ENCODE peak calls at places on chromosomes 11 and 22, in eight cellular contexts. One of them, this sample, is unnamed.

GRCh38 chr11:86050310-86050709 is 18.6 kb downstream of the PICALM start:
- DNase-seq in HEK293T: no peak
- DNase-seq in NCI-H446: no peak
- DNase-seq in ACHN: no peak
- DNase-seq in PC-3: no peak
- DNase-seq in fibroblast of pulmonary artery: no peak
- DNase-seq in activated gamma-delta T cell: no peak
- DNase-seq in AG08396: no peak
- DNase-seq in this sample: no peak

GRCh38 chr11:127042445-127042844 is 41.9 kb upstream of the KIRREL3 start:
- DNase-seq in HEK293T: no peak
- DNase-seq in NCI-H446: no peak
- DNase-seq in ACHN: no peak
- DNase-seq in PC-3: no peak
- DNase-seq in fibroblast of pulmonary artery: no peak
- DNase-seq in activated gamma-delta T cell: no peak
- DNase-seq in AG08396: peak
- DNase-seq in this sample: no peak

GRCh38 chr11:24828938-24829337 is 332.1 kb downstream of the LUZP2 start:
- DNase-seq in HEK293T: no peak
- DNase-seq in NCI-H446: no peak
- DNase-seq in ACHN: no peak
- DNase-seq in PC-3: peak
- DNase-seq in fibroblast of pulmonary artery: no peak
- DNase-seq in activated gamma-delta T cell: no peak
- DNase-seq in AG08396: no peak
- DNase-seq in this sample: no peak

GRCh38 chr11:101817536-101817935 is 97.3 kb upstream of the CEP126 start:
- DNase-seq in HEK293T: no peak
- DNase-seq in NCI-H446: no peak
- DNase-seq in ACHN: no peak
- DNase-seq in PC-3: no peak
- DNase-seq in fibroblast of pulmonary artery: no peak
- DNase-seq in activated gamma-delta T cell: no peak
- DNase-seq in AG08396: no peak
- DNase-seq in this sample: no peak

GRCh38 chr22:36211237-36211881 is 9.8 kb upstream of the APOL4 start:
- DNase-seq in HEK293T: no peak
- DNase-seq in NCI-H446: no peak
- DNase-seq in ACHN: no peak
- DNase-seq in PC-3: no peak
- DNase-seq in fibroblast of pulmonary artery: peak
- DNase-seq in activated gamma-delta T cell: no peak
- DNase-seq in AG08396: no peak
- DNase-seq in this sample: no peak

GRCh38 chr22:45424241-45424731 is 10.8 kb downstream of the RIBC2 start:
- DNase-seq in HEK293T: no peak
- DNase-seq in NCI-H446: no peak
- DNase-seq in ACHN: no peak
- DNase-seq in PC-3: no peak
- DNase-seq in fibroblast of pulmonary artery: no peak
- DNase-seq in activated gamma-delta T cell: no peak
- DNase-seq in AG08396: no peak
- DNase-seq in this sample: no peak

GRCh38 chr11:45100338-45100737 is 46.1 kb upstream of the PRDM11 start:
- DNase-seq in HEK293T: no peak
- DNase-seq in NCI-H446: peak
- DNase-seq in ACHN: no peak
- DNase-seq in PC-3: peak
- DNase-seq in fibroblast of pulmonary artery: peak
- DNase-seq in activated gamma-delta T cell: no peak
- DNase-seq in AG08396: no peak
- DNase-seq in this sample: peak

GRCh38 chr11:46615756-46616155 is 1.3 kb downstream of the HARBI1 start:
- DNase-seq in HEK293T: no peak
- DNase-seq in NCI-H446: no peak
- DNase-seq in ACHN: no peak
- DNase-seq in PC-3: peak
- DNase-seq in fibroblast of pulmonary artery: no peak
- DNase-seq in activated gamma-delta T cell: no peak
- DNase-seq in AG08396: peak
- DNase-seq in this sample: no peak

GRCh38 chr22:49431559-49431958 is 396.1 kb downstream of the BRD1 start:
- DNase-seq in HEK293T: no peak
- DNase-seq in NCI-H446: no peak
- DNase-seq in ACHN: no peak
- DNase-seq in PC-3: no peak
- DNase-seq in fibroblast of pulmonary artery: no peak
- DNase-seq in activated gamma-delta T cell: no peak
- DNase-seq in AG08396: no peak
- DNase-seq in this sample: no peak

GRCh38 chr11:1305558-1306056 is 3.8 kb downstream of the TOLLIP start:
- DNase-seq in HEK293T: no peak
- DNase-seq in NCI-H446: no peak
- DNase-seq in ACHN: peak
- DNase-seq in PC-3: no peak
- DNase-seq in fibroblast of pulmonary artery: no peak
- DNase-seq in activated gamma-delta T cell: no peak
- DNase-seq in AG08396: no peak
- DNase-seq in this sample: no peak

GRCh38 chr22:37206841-37207821 is 5.1 kb downstream of the SSTR3 start:
- DNase-seq in HEK293T: no peak
- DNase-seq in NCI-H446: no peak
- DNase-seq in ACHN: no peak
- DNase-seq in PC-3: no peak
- DNase-seq in fibroblast of pulmonary artery: no peak
- DNase-seq in activated gamma-delta T cell: no peak
- DNase-seq in AG08396: no peak
- DNase-seq in this sample: no peak

GRCh38 chr22:46963672-46964545 is 201.5 kb downstream of the TBC1D22A start:
- DNase-seq in HEK293T: no peak
- DNase-seq in NCI-H446: no peak
- DNase-seq in ACHN: no peak
- DNase-seq in PC-3: no peak
- DNase-seq in fibroblast of pulmonary artery: no peak
- DNase-seq in activated gamma-delta T cell: no peak
- DNase-seq in AG08396: no peak
- DNase-seq in this sample: no peak

GRCh38 chr22:27654536-27655445 is 146.8 kb downstream of the MN1 start:
- DNase-seq in HEK293T: no peak
- DNase-seq in NCI-H446: no peak
- DNase-seq in ACHN: no peak
- DNase-seq in PC-3: no peak
- DNase-seq in fibroblast of pulmonary artery: no peak
- DNase-seq in activated gamma-delta T cell: no peak
- DNase-seq in AG08396: no peak
- DNase-seq in this sample: no peak

GRCh38 chr22:21779444-21779843 is 43.9 kb upstream of the YPEL1 start:
- DNase-seq in HEK293T: no peak
- DNase-seq in NCI-H446: no peak
- DNase-seq in ACHN: no peak
- DNase-seq in PC-3: no peak
- DNase-seq in fibroblast of pulmonary artery: no peak
- DNase-seq in activated gamma-delta T cell: no peak
- DNase-seq in AG08396: no peak
- DNase-seq in this sample: no peak

GRCh38 chr11:1055109-1055703 is 18.7 kb upstream of the MUC6 start:
- DNase-seq in HEK293T: no peak
- DNase-seq in NCI-H446: no peak
- DNase-seq in ACHN: no peak
- DNase-seq in PC-3: no peak
- DNase-seq in fibroblast of pulmonary artery: no peak
- DNase-seq in activated gamma-delta T cell: no peak
- DNase-seq in AG08396: no peak
- DNase-seq in this sample: no peak

GRCh38 chr11:123707606-123708205 is 33.8 kb downstream of the ZNF202 start:
- DNase-seq in HEK293T: peak
- DNase-seq in NCI-H446: peak
- DNase-seq in ACHN: peak
- DNase-seq in PC-3: peak
- DNase-seq in fibroblast of pulmonary artery: peak
- DNase-seq in activated gamma-delta T cell: no peak
- DNase-seq in AG08396: peak
- DNase-seq in this sample: peak

GRCh38 chr11:119729581-119730346 is 764 bp upstream of the NECTIN1 start:
- DNase-seq in HEK293T: no peak
- DNase-seq in NCI-H446: no peak
- DNase-seq in ACHN: peak
- DNase-seq in PC-3: peak
- DNase-seq in fibroblast of pulmonary artery: peak
- DNase-seq in activated gamma-delta T cell: no peak
- DNase-seq in AG08396: peak
- DNase-seq in this sample: no peak

GRCh38 chr22:46796566-46797195 is 34.2 kb downstream of the TBC1D22A start:
- DNase-seq in HEK293T: no peak
- DNase-seq in NCI-H446: no peak
- DNase-seq in ACHN: no peak
- DNase-seq in PC-3: no peak
- DNase-seq in fibroblast of pulmonary artery: no peak
- DNase-seq in activated gamma-delta T cell: no peak
- DNase-seq in AG08396: no peak
- DNase-seq in this sample: no peak

GRCh38 chr22:24335529-24335928 is 64.9 kb downstream of the SPECC1L start:
- DNase-seq in HEK293T: no peak
- DNase-seq in NCI-H446: no peak
- DNase-seq in ACHN: no peak
- DNase-seq in PC-3: no peak
- DNase-seq in fibroblast of pulmonary artery: peak
- DNase-seq in activated gamma-delta T cell: no peak
- DNase-seq in AG08396: no peak
- DNase-seq in this sample: no peak

GRCh38 chr11:2525166-2525861 is 80.5 kb downstream of the KCNQ1 start:
- DNase-seq in HEK293T: no peak
- DNase-seq in NCI-H446: no peak
- DNase-seq in ACHN: no peak
- DNase-seq in PC-3: no peak
- DNase-seq in fibroblast of pulmonary artery: no peak
- DNase-seq in activated gamma-delta T cell: no peak
- DNase-seq in AG08396: no peak
- DNase-seq in this sample: no peak

This sample was measured in K562.